ENCODE peak calls at places on chromosomes 16 and 17, in four cellular contexts. One of them, this sample, is unnamed.

GRCh38 chr17:5191541-5192417 is at the start of gene ZNF594:
- DNase-seq in activated CD4-positive, alpha-beta T cell treated with anti-CD3 and anti-CD28 coated beads, Interleukin-2, amount 10 ng/mL, durations not matched to agents 7 days and 5 days: peak
- DNase-seq in KBM-7: peak
- DNase-seq in AML-193: peak
- DNase-seq in this sample: peak

GRCh38 chr17:2704890-2705248 is 6.7 kb downstream of the CLUH start:
- DNase-seq in activated CD4-positive, alpha-beta T cell treated with anti-CD3 and anti-CD28 coated beads, Interleukin-2, amount 10 ng/mL, durations not matched to agents 7 days and 5 days: no peak
- DNase-seq in KBM-7: no peak
- DNase-seq in AML-193: no peak
- DNase-seq in this sample: no peak

GRCh38 chr16:85245307-85246172 is 133.3 kb upstream of the CIBAR2 start:
- DNase-seq in activated CD4-positive, alpha-beta T cell treated with anti-CD3 and anti-CD28 coated beads, Interleukin-2, amount 10 ng/mL, durations not matched to agents 7 days and 5 days: peak
- DNase-seq in KBM-7: peak
- DNase-seq in AML-193: peak
- DNase-seq in this sample: no peak

GRCh38 chr16:87948119-87948545 is 3.1 kb upstream of the BANP start:
- DNase-seq in activated CD4-positive, alpha-beta T cell treated with anti-CD3 and anti-CD28 coated beads, Interleukin-2, amount 10 ng/mL, durations not matched to agents 7 days and 5 days: peak
- DNase-seq in KBM-7: peak
- DNase-seq in AML-193: no peak
- DNase-seq in this sample: no peak

GRCh38 chr16:82782715-82783251 is 156.0 kb downstream of the CDH13 start:
- DNase-seq in activated CD4-positive, alpha-beta T cell treated with anti-CD3 and anti-CD28 coated beads, Interleukin-2, amount 10 ng/mL, durations not matched to agents 7 days and 5 days: no peak
- DNase-seq in KBM-7: no peak
- DNase-seq in AML-193: no peak
- DNase-seq in this sample: no peak

GRCh38 chr17:30093463-30094147 is 23.0 kb upstream of the NSRP1 start:
- DNase-seq in activated CD4-positive, alpha-beta T cell treated with anti-CD3 and anti-CD28 coated beads, Interleukin-2, amount 10 ng/mL, durations not matched to agents 7 days and 5 days: peak
- DNase-seq in KBM-7: peak
- DNase-seq in AML-193: peak
- DNase-seq in this sample: no peak

GRCh38 chr16:31277659-31278260 is 18.0 kb downstream of the ITGAM start:
- DNase-seq in activated CD4-positive, alpha-beta T cell treated with anti-CD3 and anti-CD28 coated beads, Interleukin-2, amount 10 ng/mL, durations not matched to agents 7 days and 5 days: no peak
- DNase-seq in KBM-7: no peak
- DNase-seq in AML-193: no peak
- DNase-seq in this sample: no peak

GRCh38 chr17:35074711-35075707 is 11.5 kb upstream of the RFFL start:
- DNase-seq in activated CD4-positive, alpha-beta T cell treated with anti-CD3 and anti-CD28 coated beads, Interleukin-2, amount 10 ng/mL, durations not matched to agents 7 days and 5 days: no peak
- DNase-seq in KBM-7: no peak
- DNase-seq in AML-193: no peak
- DNase-seq in this sample: no peak

GRCh38 chr16:84093879-84094270 is 22.9 kb downstream of the MBTPS1 start:
- DNase-seq in activated CD4-positive, alpha-beta T cell treated with anti-CD3 and anti-CD28 coated beads, Interleukin-2, amount 10 ng/mL, durations not matched to agents 7 days and 5 days: no peak
- DNase-seq in KBM-7: no peak
- DNase-seq in AML-193: no peak
- DNase-seq in this sample: no peak

GRCh38 chr16:13236308-13236707 is 334.9 kb downstream of the SHISA9 start:
- DNase-seq in activated CD4-positive, alpha-beta T cell treated with anti-CD3 and anti-CD28 coated beads, Interleukin-2, amount 10 ng/mL, durations not matched to agents 7 days and 5 days: no peak
- DNase-seq in KBM-7: no peak
- DNase-seq in AML-193: no peak
- DNase-seq in this sample: no peak

GRCh38 chr17:50459081-50459676 is 9.5 kb downstream of the CHAD start:
- DNase-seq in activated CD4-positive, alpha-beta T cell treated with anti-CD3 and anti-CD28 coated beads, Interleukin-2, amount 10 ng/mL, durations not matched to agents 7 days and 5 days: no peak
- DNase-seq in KBM-7: no peak
- DNase-seq in AML-193: no peak
- DNase-seq in this sample: no peak

GRCh38 chr17:29720471-29720990 is 97.8 kb upstream of the CORO6 start:
- DNase-seq in activated CD4-positive, alpha-beta T cell treated with anti-CD3 and anti-CD28 coated beads, Interleukin-2, amount 10 ng/mL, durations not matched to agents 7 days and 5 days: no peak
- DNase-seq in KBM-7: peak
- DNase-seq in AML-193: no peak
- DNase-seq in this sample: no peak

GRCh38 chr17:39702901-39703893 is 3.3 kb downstream of the ERBB2 start:
- DNase-seq in activated CD4-positive, alpha-beta T cell treated with anti-CD3 and anti-CD28 coated beads, Interleukin-2, amount 10 ng/mL, durations not matched to agents 7 days and 5 days: no peak
- DNase-seq in KBM-7: no peak
- DNase-seq in AML-193: no peak
- DNase-seq in this sample: no peak

GRCh38 chr16:51313204-51313603 is 162.1 kb upstream of the SALL1 start:
- DNase-seq in activated CD4-positive, alpha-beta T cell treated with anti-CD3 and anti-CD28 coated beads, Interleukin-2, amount 10 ng/mL, durations not matched to agents 7 days and 5 days: no peak
- DNase-seq in KBM-7: no peak
- DNase-seq in AML-193: no peak
- DNase-seq in this sample: no peak

GRCh38 chr17:8448310-8448709 is 12.6 kb downstream of the NDEL1 start:
- DNase-seq in activated CD4-positive, alpha-beta T cell treated with anti-CD3 and anti-CD28 coated beads, Interleukin-2, amount 10 ng/mL, durations not matched to agents 7 days and 5 days: no peak
- DNase-seq in KBM-7: no peak
- DNase-seq in AML-193: no peak
- DNase-seq in this sample: no peak

GRCh38 chr16:6020162-6020980 is 922.8 kb upstream of the EEF2KMT start:
- DNase-seq in activated CD4-positive, alpha-beta T cell treated with anti-CD3 and anti-CD28 coated beads, Interleukin-2, amount 10 ng/mL, durations not matched to agents 7 days and 5 days: no peak
- DNase-seq in KBM-7: no peak
- DNase-seq in AML-193: no peak
- DNase-seq in this sample: no peak

GRCh38 chr17:72624652-72625051 is 467.8 kb downstream of the SLC39A11 start:
- DNase-seq in activated CD4-positive, alpha-beta T cell treated with anti-CD3 and anti-CD28 coated beads, Interleukin-2, amount 10 ng/mL, durations not matched to agents 7 days and 5 days: no peak
- DNase-seq in KBM-7: no peak
- DNase-seq in AML-193: no peak
- DNase-seq in this sample: no peak

GRCh38 chr17:63378411-63379076 is 67.6 kb downstream of the CYB561 start:
- DNase-seq in activated CD4-positive, alpha-beta T cell treated with anti-CD3 and anti-CD28 coated beads, Interleukin-2, amount 10 ng/mL, durations not matched to agents 7 days and 5 days: no peak
- DNase-seq in KBM-7: peak
- DNase-seq in AML-193: no peak
- DNase-seq in this sample: no peak

GRCh38 chr17:76376318-76377133 is 7.9 kb upstream of the SPHK1 start:
- DNase-seq in activated CD4-positive, alpha-beta T cell treated with anti-CD3 and anti-CD28 coated beads, Interleukin-2, amount 10 ng/mL, durations not matched to agents 7 days and 5 days: no peak
- DNase-seq in KBM-7: no peak
- DNase-seq in AML-193: no peak
- DNase-seq in this sample: no peak

GRCh38 chr17:55053855-55054254 is 85.3 kb downstream of the STXBP4 start:
- DNase-seq in activated CD4-positive, alpha-beta T cell treated with anti-CD3 and anti-CD28 coated beads, Interleukin-2, amount 10 ng/mL, durations not matched to agents 7 days and 5 days: no peak
- DNase-seq in KBM-7: no peak
- DNase-seq in AML-193: peak
- DNase-seq in this sample: no peak